ENCODE peak calls at places on chromosomes 1 and 21, in five cellular contexts. U, I, O, Z and G are unnamed samples.

GRCh38 chr1:169049258-169049936 is 57.1 kb upstream of the ATP1B1 start:
- DNase-seq in Z (no peak), U (no peak), O (no peak), I (no peak), G (no peak)

GRCh38 chr1:79568411-79568810 is 561.9 kb upstream of the ADGRL4 start:
- DNase-seq in O (no peak), Z (no peak), I (no peak), U (peak; percentile 42), G (no peak)

GRCh38 chr1:17232759-17233661 is 15.9 kb upstream of the PADI3 start:
- DNase-seq in U (peak; percentile 89), I (no peak), Z (peak; percentile 92), O (peak; percentile 31), G (peak; percentile 50)

GRCh38 chr1:207752456-207753132 is 740 bp downstream of the CD46 start:
- DNase-seq in Z (peak; percentile 40), I (peak; percentile 26), U (no peak), O (peak; percentile 77), G (peak; percentile 69)

GRCh38 chr1:99619583-99619982 is 26.3 kb upstream of the PALMD start:
- DNase-seq in Z (peak; percentile 13), U (no peak), I (no peak), O (no peak), G (no peak)

GRCh38 chr1:47611992-47612391 is 174.1 kb downstream of the FOXD2 start:
- DNase-seq in Z (no peak), I (no peak), O (no peak), U (no peak), G (no peak)

GRCh38 chr1:53334781-53335180 is 6.9 kb upstream of the LRP8 start:
- DNase-seq in I (no peak), O (no peak), U (no peak), Z (no peak), G (no peak)

GRCh38 chr1:151485685-151486255 is 25.4 kb upstream of the CGN start:
- DNase-seq in Z (no peak), I (no peak), O (no peak), U (peak; percentile 82), G (no peak)

GRCh38 chr1:116255933-116256649 is 117.0 kb upstream of the ATP1A1 start:
- DNase-seq in Z (peak; percentile 33), U (no peak), I (no peak), O (no peak), G (no peak)

GRCh38 chr21:8991968-8992621 is 1529.3 kb upstream of the TPTE start:
- DNase-seq in I (no peak), O (no peak), U (no peak), Z (peak; percentile 95), G (no peak)

GRCh38 chr1:113074237-113074636 is 1.2 kb downstream of the LRIG2 start:
- DNase-seq in Z (peak; percentile 10), I (no peak), U (no peak), O (no peak), G (peak; percentile 18)

GRCh38 chr1:58062635-58063034 is 483.9 kb downstream of the OMA1 start:
- DNase-seq in U (no peak), O (no peak), Z (peak; percentile 49), I (no peak), G (peak; percentile 18)

GRCh38 chr1:8473121-8473891 is 155.4 kb downstream of the SLC45A1 start:
- DNase-seq in U (no peak), O (no peak), Z (no peak), I (no peak), G (no peak)

GRCh38 chr1:231313661-231314060 is 24.0 kb downstream of the EXOC8 start:
- DNase-seq in I (no peak), U (no peak), Z (no peak), O (no peak), G (no peak)

GRCh38 chr1:210663730-210664573 is 335.2 kb downstream of the HHAT start:
- DNase-seq in O (no peak), U (peak; percentile 9), Z (no peak), I (no peak), G (no peak)

GRCh38 chr1:31617917-31618746 is 643 bp downstream of the HCRTR1 start:
- DNase-seq in Z (peak; percentile 68), O (peak; percentile 38), U (no peak), I (peak; percentile 41), G (no peak)

GRCh38 chr1:165623624-165624023 is 7.4 kb upstream of the MGST3 start:
- DNase-seq in I (no peak), O (no peak), Z (no peak), U (no peak), G (no peak)

GRCh38 chr1:15432327-15432726 is 5.9 kb upstream of the CTRC start:
- DNase-seq in O (no peak), Z (no peak), U (no peak), I (no peak), G (no peak)

GRCh38 chr1:41427022-41427942 is 57.2 kb downstream of the EDN2 start:
- DNase-seq in U (no peak), Z (no peak), O (no peak), I (no peak), G (no peak)